ENCODE peak calls at places on chromosomes 13 and 19, in eight cellular contexts. One of them, this sample, is unnamed.

GRCh38 chr13:21557995-21558394 is 46.0 kb downstream of the MICU2 start:
- DNase-seq in HT-29: peak
- DNase-seq in NCI-H2081: no peak
- DNase-seq in brain microvascular endothelial cell: peak
- DNase-seq in substantia nigra: no peak
- DNase-seq in upper lobe of right lung: no peak
- DNase-seq in pancreas: no peak
- DNase-seq in BE2C: peak
- DNase-seq in this sample: no peak

GRCh38 chr19:58170860-58171259 is 12.0 kb upstream of the ZNF274 start:
- DNase-seq in HT-29: no peak
- DNase-seq in substantia nigra: no peak
- DNase-seq in pancreas: no peak
- DNase-seq in BE2C: no peak
- DNase-seq in brain microvascular endothelial cell: peak
- DNase-seq in upper lobe of right lung: no peak
- DNase-seq in NCI-H2081: no peak
- DNase-seq in this sample: no peak

GRCh38 chr19:40228863-40229262 is 2.4 kb upstream of the CCNP start:
- DNase-seq in brain microvascular endothelial cell: no peak
- DNase-seq in substantia nigra: no peak
- DNase-seq in upper lobe of right lung: no peak
- DNase-seq in NCI-H2081: no peak
- DNase-seq in pancreas: no peak
- DNase-seq in HT-29: no peak
- DNase-seq in BE2C: no peak
- DNase-seq in this sample: no peak

GRCh38 chr13:35566340-35566739 is 89.9 kb upstream of the MAB21L1 start:
- DNase-seq in BE2C: no peak
- DNase-seq in pancreas: no peak
- DNase-seq in substantia nigra: no peak
- DNase-seq in NCI-H2081: no peak
- DNase-seq in upper lobe of right lung: no peak
- DNase-seq in brain microvascular endothelial cell: no peak
- DNase-seq in HT-29: no peak
- DNase-seq in this sample: no peak

GRCh38 chr19:15197275-15198005 is 3.4 kb downstream of the NOTCH3 start:
- DNase-seq in BE2C: no peak
- DNase-seq in brain microvascular endothelial cell: no peak
- DNase-seq in pancreas: peak
- DNase-seq in substantia nigra: no peak
- DNase-seq in HT-29: no peak
- DNase-seq in upper lobe of right lung: no peak
- DNase-seq in NCI-H2081: no peak
- DNase-seq in this sample: no peak

GRCh38 chr19:39941615-39942507 is 7.4 kb upstream of the FCGBP start:
- DNase-seq in pancreas: no peak
- DNase-seq in upper lobe of right lung: no peak
- DNase-seq in HT-29: peak
- DNase-seq in NCI-H2081: no peak
- DNase-seq in brain microvascular endothelial cell: peak
- DNase-seq in substantia nigra: no peak
- DNase-seq in BE2C: no peak
- DNase-seq in this sample: no peak

GRCh38 chr13:71624641-71625040 is 242.4 kb downstream of the DACH1 start:
- DNase-seq in HT-29: no peak
- DNase-seq in BE2C: peak
- DNase-seq in substantia nigra: no peak
- DNase-seq in pancreas: no peak
- DNase-seq in NCI-H2081: no peak
- DNase-seq in upper lobe of right lung: no peak
- DNase-seq in brain microvascular endothelial cell: no peak
- DNase-seq in this sample: no peak

GRCh38 chr13:106475852-106476251 is 59.6 kb downstream of the EFNB2 start:
- DNase-seq in pancreas: no peak
- DNase-seq in brain microvascular endothelial cell: no peak
- DNase-seq in upper lobe of right lung: no peak
- DNase-seq in BE2C: no peak
- DNase-seq in substantia nigra: no peak
- DNase-seq in HT-29: peak
- DNase-seq in NCI-H2081: no peak
- DNase-seq in this sample: no peak

GRCh38 chr13:95660981-95661581 is 15.9 kb upstream of the DNAJC3 start:
- DNase-seq in HT-29: peak
- DNase-seq in NCI-H2081: peak
- DNase-seq in substantia nigra: no peak
- DNase-seq in brain microvascular endothelial cell: peak
- DNase-seq in upper lobe of right lung: no peak
- DNase-seq in pancreas: no peak
- DNase-seq in BE2C: peak
- DNase-seq in this sample: peak

GRCh38 chr13:71242191-71242590 is 624.8 kb downstream of the DACH1 start:
- DNase-seq in substantia nigra: no peak
- DNase-seq in brain microvascular endothelial cell: no peak
- DNase-seq in BE2C: no peak
- DNase-seq in upper lobe of right lung: no peak
- DNase-seq in NCI-H2081: peak
- DNase-seq in pancreas: no peak
- DNase-seq in HT-29: no peak
- DNase-seq in this sample: no peak

GRCh38 chr19:43618921-43619261 is 538 bp downstream of the ZNF428 start:
- DNase-seq in NCI-H2081: peak
- DNase-seq in HT-29: no peak
- DNase-seq in BE2C: peak
- DNase-seq in upper lobe of right lung: no peak
- DNase-seq in pancreas: no peak
- DNase-seq in substantia nigra: no peak
- DNase-seq in brain microvascular endothelial cell: peak
- DNase-seq in this sample: peak

GRCh38 chr13:111302045-111302722 is 18.3 kb upstream of the TEX29 start:
- DNase-seq in HT-29: no peak
- DNase-seq in substantia nigra: no peak
- DNase-seq in brain microvascular endothelial cell: no peak
- DNase-seq in pancreas: no peak
- DNase-seq in NCI-H2081: peak
- DNase-seq in BE2C: no peak
- DNase-seq in upper lobe of right lung: no peak
- DNase-seq in this sample: peak

GRCh38 chr19:39398297-39398864 is 7.2 kb downstream of the MED29 start:
- DNase-seq in HT-29: peak
- DNase-seq in substantia nigra: no peak
- DNase-seq in BE2C: no peak
- DNase-seq in NCI-H2081: no peak
- DNase-seq in pancreas: no peak
- DNase-seq in upper lobe of right lung: peak
- DNase-seq in brain microvascular endothelial cell: peak
- DNase-seq in this sample: no peak

GRCh38 chr13:103238441-103238840 is 172.2 kb upstream of the SLC10A2 start:
- DNase-seq in brain microvascular endothelial cell: no peak
- DNase-seq in pancreas: no peak
- DNase-seq in upper lobe of right lung: no peak
- DNase-seq in HT-29: no peak
- DNase-seq in BE2C: no peak
- DNase-seq in substantia nigra: no peak
- DNase-seq in NCI-H2081: peak
- DNase-seq in this sample: no peak

GRCh38 chr19:39553082-39553652 is 13.2 kb upstream of the EID2 start:
- DNase-seq in NCI-H2081: no peak
- DNase-seq in substantia nigra: no peak
- DNase-seq in brain microvascular endothelial cell: no peak
- DNase-seq in BE2C: no peak
- DNase-seq in HT-29: no peak
- DNase-seq in pancreas: no peak
- DNase-seq in upper lobe of right lung: no peak
- DNase-seq in this sample: no peak

GRCh38 chr13:110841846-110842245 is 73.0 kb downstream of the ANKRD10 start:
- DNase-seq in HT-29: no peak
- DNase-seq in pancreas: no peak
- DNase-seq in BE2C: no peak
- DNase-seq in NCI-H2081: no peak
- DNase-seq in brain microvascular endothelial cell: no peak
- DNase-seq in substantia nigra: no peak
- DNase-seq in upper lobe of right lung: no peak
- DNase-seq in this sample: no peak

GRCh38 chr19:44905437-44906160 is at the start of gene APOE:
- DNase-seq in BE2C: no peak
- DNase-seq in brain microvascular endothelial cell: no peak
- DNase-seq in upper lobe of right lung: no peak
- DNase-seq in pancreas: no peak
- DNase-seq in substantia nigra: peak
- DNase-seq in HT-29: no peak
- DNase-seq in NCI-H2081: no peak
- DNase-seq in this sample: peak

GRCh38 chr19:9877775-9878510 is 42.8 kb downstream of the PIN1 start:
- DNase-seq in upper lobe of right lung: no peak
- DNase-seq in NCI-H2081: no peak
- DNase-seq in pancreas: no peak
- DNase-seq in brain microvascular endothelial cell: peak
- DNase-seq in HT-29: no peak
- DNase-seq in BE2C: no peak
- DNase-seq in substantia nigra: no peak
- DNase-seq in this sample: no peak

GRCh38 chr19:416416-416815 is 7.5 kb upstream of the C2CD4C start:
- DNase-seq in HT-29: no peak
- DNase-seq in pancreas: no peak
- DNase-seq in BE2C: no peak
- DNase-seq in NCI-H2081: no peak
- DNase-seq in substantia nigra: no peak
- DNase-seq in upper lobe of right lung: peak
- DNase-seq in brain microvascular endothelial cell: no peak
- DNase-seq in this sample: no peak

GRCh38 chr13:40167327-40167726 is 499.1 kb downstream of the FOXO1 start:
- DNase-seq in brain microvascular endothelial cell: no peak
- DNase-seq in BE2C: no peak
- DNase-seq in substantia nigra: no peak
- DNase-seq in NCI-H2081: no peak
- DNase-seq in upper lobe of right lung: no peak
- DNase-seq in pancreas: no peak
- DNase-seq in HT-29: no peak
- DNase-seq in this sample: no peak

GRCh38 chr13:109500146-109500773 is 286.1 kb downstream of the IRS2 start:
- DNase-seq in HT-29: peak
- DNase-seq in BE2C: peak
- DNase-seq in NCI-H2081: no peak
- DNase-seq in substantia nigra: no peak
- DNase-seq in upper lobe of right lung: no peak
- DNase-seq in brain microvascular endothelial cell: peak
- DNase-seq in pancreas: no peak
- DNase-seq in this sample: no peak

GRCh38 chr13:108375772-108376171 is 106.3 kb downstream of the TNFSF13B start:
- DNase-seq in HT-29: no peak
- DNase-seq in brain microvascular endothelial cell: no peak
- DNase-seq in NCI-H2081: no peak
- DNase-seq in substantia nigra: no peak
- DNase-seq in pancreas: no peak
- DNase-seq in BE2C: no peak
- DNase-seq in upper lobe of right lung: no peak
- DNase-seq in this sample: no peak

GRCh38 chr19:56956503-56957226 is 116.1 kb upstream of the PEG3 start:
- DNase-seq in pancreas: no peak
- DNase-seq in NCI-H2081: no peak
- DNase-seq in brain microvascular endothelial cell: no peak
- DNase-seq in substantia nigra: no peak
- DNase-seq in HT-29: no peak
- DNase-seq in upper lobe of right lung: no peak
- DNase-seq in BE2C: no peak
- DNase-seq in this sample: no peak

GRCh38 chr19:9735986-9736385 is 32.6 kb downstream of the ZNF846 start:
- DNase-seq in NCI-H2081: no peak
- DNase-seq in pancreas: no peak
- DNase-seq in HT-29: no peak
- DNase-seq in substantia nigra: no peak
- DNase-seq in BE2C: peak
- DNase-seq in upper lobe of right lung: no peak
- DNase-seq in brain microvascular endothelial cell: no peak
- DNase-seq in this sample: no peak

GRCh38 chr13:27313742-27314141 is 43.1 kb downstream of the RASL11A start:
- DNase-seq in BE2C: no peak
- DNase-seq in pancreas: no peak
- DNase-seq in substantia nigra: no peak
- DNase-seq in upper lobe of right lung: no peak
- DNase-seq in NCI-H2081: no peak
- DNase-seq in brain microvascular endothelial cell: no peak
- DNase-seq in HT-29: no peak
- DNase-seq in this sample: no peak

GRCh38 chr19:10769533-10770491 is 51.9 kb downstream of the DNM2 start:
- DNase-seq in BE2C: peak
- DNase-seq in HT-29: peak
- DNase-seq in NCI-H2081: no peak
- DNase-seq in pancreas: peak
- DNase-seq in substantia nigra: peak
- DNase-seq in upper lobe of right lung: no peak
- DNase-seq in brain microvascular endothelial cell: no peak
- DNase-seq in this sample: peak

GRCh38 chr13:45598597-45598996 is 16.9 kb downstream of the ERICH6B start:
- DNase-seq in pancreas: no peak
- DNase-seq in substantia nigra: no peak
- DNase-seq in upper lobe of right lung: no peak
- DNase-seq in NCI-H2081: no peak
- DNase-seq in brain microvascular endothelial cell: no peak
- DNase-seq in HT-29: no peak
- DNase-seq in BE2C: no peak
- DNase-seq in this sample: no peak

GRCh38 chr19:54952591-54953344 is 5.4 kb upstream of the NLRP7 start:
- DNase-seq in BE2C: no peak
- DNase-seq in pancreas: no peak
- DNase-seq in brain microvascular endothelial cell: peak
- DNase-seq in upper lobe of right lung: peak
- DNase-seq in NCI-H2081: no peak
- DNase-seq in HT-29: no peak
- DNase-seq in substantia nigra: no peak
- DNase-seq in this sample: no peak

GRCh38 chr13:98480915-98481510 is 95.9 kb downstream of the STK24 start:
- DNase-seq in BE2C: no peak
- DNase-seq in substantia nigra: no peak
- DNase-seq in NCI-H2081: peak
- DNase-seq in HT-29: no peak
- DNase-seq in brain microvascular endothelial cell: peak
- DNase-seq in pancreas: no peak
- DNase-seq in upper lobe of right lung: no peak
- DNase-seq in this sample: no peak

GRCh38 chr13:88592105-88592504 is 920.9 kb downstream of the SLITRK5 start:
- DNase-seq in upper lobe of right lung: no peak
- DNase-seq in pancreas: no peak
- DNase-seq in brain microvascular endothelial cell: no peak
- DNase-seq in HT-29: no peak
- DNase-seq in substantia nigra: no peak
- DNase-seq in BE2C: no peak
- DNase-seq in NCI-H2081: no peak
- DNase-seq in this sample: no peak

GRCh38 chr19:3514930-3515329 is 8.8 kb downstream of the FZR1 start:
- DNase-seq in brain microvascular endothelial cell: no peak
- DNase-seq in HT-29: no peak
- DNase-seq in NCI-H2081: no peak
- DNase-seq in substantia nigra: no peak
- DNase-seq in upper lobe of right lung: no peak
- DNase-seq in BE2C: no peak
- DNase-seq in pancreas: no peak
- DNase-seq in this sample: no peak

GRCh38 chr13:93603043-93603442 is 376.4 kb downstream of the GPC6 start:
- DNase-seq in upper lobe of right lung: no peak
- DNase-seq in NCI-H2081: no peak
- DNase-seq in pancreas: no peak
- DNase-seq in substantia nigra: no peak
- DNase-seq in BE2C: no peak
- DNase-seq in brain microvascular endothelial cell: peak
- DNase-seq in HT-29: no peak
- DNase-seq in this sample: no peak

GRCh38 chr19:28170066-28170465 is 1042.9 kb downstream of the UQCRFS1 start:
- DNase-seq in brain microvascular endothelial cell: no peak
- DNase-seq in HT-29: no peak
- DNase-seq in substantia nigra: no peak
- DNase-seq in pancreas: no peak
- DNase-seq in NCI-H2081: no peak
- DNase-seq in upper lobe of right lung: no peak
- DNase-seq in BE2C: no peak
- DNase-seq in this sample: no peak

GRCh38 chr19:35403116-35403760 is 32.4 kb downstream of the GPR42 start:
- DNase-seq in NCI-H2081: no peak
- DNase-seq in pancreas: no peak
- DNase-seq in brain microvascular endothelial cell: no peak
- DNase-seq in upper lobe of right lung: no peak
- DNase-seq in BE2C: no peak
- DNase-seq in substantia nigra: no peak
- DNase-seq in HT-29: no peak
- DNase-seq in this sample: no peak

This sample was measured in cerebellum.